ENCODE peak calls at places on chromosomes 12 and 14, in seven cellular contexts. I, O, M, W, K, Y and P are unnamed samples. For H3K27me3, the result is how much of the 10 kb centered on the place peaks cover.

GRCh38 chr12:131827961-131828534 is at the start of gene MMP17:
- DNase-seq in I (no peak), O (peak), M (no peak), W (peak), K (no peak), Y (peak), P (peak)

GRCh38 chr12:31922341-31923062 is 36.7 kb upstream of the RESF1 start:
- DNase-seq in I (no peak), O (no peak), M (no peak), W (no peak), K (no peak), Y (peak), P (no peak)

GRCh38 chr14:91089958-91090535 is 23.8 kb upstream of the DGLUCY start:
- DNase-seq in I (no peak), O (no peak), M (no peak), W (no peak), K (no peak), Y (no peak), P (no peak)

GRCh38 chr14:99732436-99733220 is 48.5 kb downstream of the CYP46A1 start:
- DNase-seq in I (no peak), O (no peak), M (peak), W (peak), K (no peak), Y (no peak), P (no peak)

GRCh38 chr12:459430-460258 is at the start of gene B4GALNT3:
- DNase-seq in I (peak), O (peak), M (peak), W (peak), K (peak), Y (peak), P (peak)

GRCh38 chr12:94242871-94243270 is 94.5 kb downstream of the PLXNC1 start:
- DNase-seq in I (no peak), O (no peak), M (peak), W (peak), K (no peak), Y (no peak), P (no peak)

GRCh38 chr14:50816419-50817047 is 14.4 kb downstream of the NIN start:
- DNase-seq in I (no peak), O (no peak), M (peak), W (no peak), K (no peak), Y (no peak), P (no peak)

GRCh38 chr12:53700567-53700966 is 24.7 kb upstream of the ATP5MC2 start:
- DNase-seq in I (no peak), O (no peak), M (no peak), W (no peak), K (no peak), Y (peak), P (no peak)

GRCh38 chr12:457676-458075 is 2.1 kb upstream of the B4GALNT3 start:
- DNase-seq in I (no peak), O (no peak), M (no peak), W (no peak), K (no peak), Y (peak), P (no peak)

GRCh38 chr14:85528080-85528881 is 1.7 kb upstream of the FLRT2 start:
- DNase-seq in I (peak), O (no peak), M (no peak), W (peak), K (no peak), Y (peak), P (peak)

GRCh38 chr14:102872020-102872419 is 50.4 kb upstream of the AMN start:
- DNase-seq in I (no peak), O (no peak), M (no peak), W (no peak), K (no peak), Y (no peak), P (no peak)

GRCh38 chr12:32039917-32040575 is 66.6 kb upstream of the BICD1 start:
- DNase-seq in I (no peak), O (no peak), M (no peak), W (peak), K (no peak), Y (no peak), P (peak)

GRCh38 chr12:11895421-11896064 is 175.2 kb upstream of the BCL2L14 start:
- DNase-seq in I (no peak), O (no peak), M (no peak), W (peak), K (no peak), Y (no peak), P (no peak)

DNA sequence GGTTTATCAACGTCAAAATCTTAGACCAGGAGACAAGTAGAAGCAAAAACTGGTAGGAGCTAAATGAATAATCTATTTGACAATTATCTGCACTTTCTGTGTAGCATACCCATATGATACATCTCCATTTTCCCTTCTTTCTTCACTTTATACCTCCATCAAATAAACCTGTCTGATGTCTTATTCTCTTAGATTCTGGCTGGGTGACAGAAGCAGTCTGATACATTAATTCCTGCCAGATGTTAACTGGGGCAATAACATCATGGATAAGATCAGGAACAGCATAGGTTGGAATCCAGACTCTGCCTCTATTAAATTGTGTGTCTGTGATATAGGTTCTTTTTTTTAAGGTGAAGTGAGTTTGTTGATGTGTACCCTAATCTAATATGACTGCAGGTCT is 11.7 kb upstream of the RERG start:
- DNase-seq in I (no peak), O (no peak), M (no peak), W (no peak), K (no peak), Y (no peak), P (no peak)
- H3K27me3 ChIP-seq in I (under half), O (under half), M (under half), W (under half), K (under half), Y (under half), P (under half)

GRCh38 chr12:113612076-113612728 is 140.5 kb upstream of the LHX5 start:
- DNase-seq in I (no peak), O (no peak), M (no peak), W (no peak), K (no peak), Y (no peak), P (peak)

GRCh38 chr12:113611652-113612051 is 140.0 kb upstream of the LHX5 start:
- DNase-seq in I (no peak), O (no peak), M (no peak), W (no peak), K (no peak), Y (no peak), P (no peak)

GRCh38 chr12:113609692-113610469 is 138.2 kb upstream of the LHX5 start:
- DNase-seq in I (no peak), O (no peak), M (no peak), W (peak), K (no peak), Y (no peak), P (peak)

GRCh38 chr12:113610698-113611097 is 139.0 kb upstream of the LHX5 start:
- DNase-seq in I (no peak), O (no peak), M (no peak), W (peak), K (no peak), Y (no peak), P (peak)

GRCh38 chr12:113613414-113613813 is 141.7 kb upstream of the LHX5 start:
- DNase-seq in I (no peak), O (no peak), M (no peak), W (no peak), K (no peak), Y (no peak), P (no peak)
- H3K27me3 ChIP-seq in I (under half), O (under half), M (under half), W (under half), K (under half), Y (half or more), P (under half)

DNA sequence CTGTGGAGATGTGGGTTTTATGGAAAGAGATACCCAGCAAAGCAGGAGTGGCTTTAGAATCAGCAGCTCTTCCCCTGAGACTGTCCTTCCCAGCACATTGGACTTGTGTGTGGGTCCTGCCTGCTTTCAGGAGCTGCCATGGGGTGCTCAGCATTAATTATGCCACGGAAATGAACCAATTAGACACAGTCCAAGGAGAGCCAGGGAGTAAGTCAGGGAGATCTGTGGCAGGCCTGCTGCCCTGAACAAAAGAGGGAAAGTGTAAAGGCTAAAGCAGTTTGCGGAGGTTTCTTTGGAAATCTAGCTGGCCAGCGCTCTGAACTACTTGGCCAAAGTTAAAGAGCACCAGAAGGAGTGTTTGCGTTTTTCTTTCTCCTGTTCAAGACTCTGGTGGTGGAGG is 65.7 kb upstream of the SRSF5 start:
- DNase-seq in I (no peak), O (no peak), M (no peak), W (no peak), K (no peak), Y (no peak), P (no peak)
- H3K27me3 ChIP-seq in I (under half), O (under half), M (under half), W (under half), K (under half), Y (under half), P (under half)

GRCh38 chr12:119594399-119594730 is 791 bp downstream of the TMEM233 start:
- DNase-seq in I (no peak), O (no peak), M (no peak), W (peak), K (no peak), Y (no peak), P (no peak)

GRCh38 chr12:119593578-119594398 is at the start of gene TMEM233:
- DNase-seq in I (no peak), O (no peak), M (peak), W (peak), K (no peak), Y (no peak), P (peak)

GRCh38 chr12:119598159-119598558 is 4.6 kb downstream of the TMEM233 start:
- DNase-seq in I (no peak), O (no peak), M (no peak), W (no peak), K (no peak), Y (no peak), P (no peak)

GRCh38 chr12:119592232-119592631 is 1.3 kb upstream of the TMEM233 start:
- DNase-seq in I (no peak), O (no peak), M (no peak), W (no peak), K (no peak), Y (peak), P (no peak)

DNA sequence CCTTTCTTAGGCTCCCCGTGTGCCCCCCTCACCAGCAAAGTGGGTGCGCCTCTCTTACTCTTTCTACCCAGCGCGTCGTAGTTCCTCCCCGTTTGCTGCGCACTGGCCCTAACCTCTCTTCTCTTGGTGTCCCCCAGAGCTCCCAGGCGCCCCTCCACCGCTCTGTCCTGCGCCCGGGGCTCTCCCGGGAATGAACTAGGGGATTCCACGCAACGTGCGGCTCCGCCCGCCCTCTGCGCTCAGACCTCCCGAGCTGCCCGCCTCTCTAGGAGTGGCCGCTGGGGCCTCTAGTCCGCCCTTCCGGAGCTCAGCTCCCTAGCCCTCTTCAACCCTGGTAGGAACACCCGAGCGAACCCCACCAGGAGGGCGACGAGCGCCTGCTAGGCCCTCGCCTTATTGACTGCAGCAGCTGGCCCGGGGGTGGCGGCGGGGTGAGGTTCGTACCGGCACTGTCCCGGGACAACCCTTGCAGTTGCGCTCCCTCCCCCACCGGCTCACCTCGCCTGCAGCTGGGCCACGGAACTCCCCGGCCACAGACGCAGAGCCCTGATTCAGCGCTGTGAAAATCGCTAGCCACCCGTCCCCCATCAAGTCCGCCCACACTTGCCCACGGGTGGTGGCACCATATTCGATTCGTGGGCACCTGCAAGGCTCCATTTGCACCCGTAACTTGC is 1.3 kb downstream of the TMEM233 start:
- DNase-seq in I (no peak), O (no peak), M (peak), W (peak), K (no peak), Y (no peak), P (peak)
- H3K27me3 ChIP-seq in I (under half), O (under half), M (under half), W (half or more), K (under half), Y (half or more), P (under half)

GRCh38 chr14:105411017-105411941 is 8.3 kb upstream of the MTA1 start:
- DNase-seq in I (no peak), O (no peak), M (no peak), W (peak), K (no peak), Y (peak), P (peak)
- H3K27me3 ChIP-seq in I (under half), O (under half), M (under half), W (half or more), K (under half), Y (under half), P (under half)

GRCh38 chr12:114686421-114687268 is 2.7 kb upstream of the TBX3 start:
- DNase-seq in I (no peak), O (no peak), M (no peak), W (peak), K (no peak), Y (no peak), P (peak)

GRCh38 chr12:114688256-114688845 is 4.4 kb upstream of the TBX3 start:
- DNase-seq in I (no peak), O (no peak), M (no peak), W (peak), K (no peak), Y (no peak), P (peak)

GRCh38 chr12:114687802-114688201 is 3.8 kb upstream of the TBX3 start:
- DNase-seq in I (no peak), O (no peak), M (no peak), W (peak), K (no peak), Y (no peak), P (peak)

GRCh38 chr12:114685869-114686268 is 1.9 kb upstream of the TBX3 start:
- DNase-seq in I (no peak), O (no peak), M (no peak), W (peak), K (no peak), Y (no peak), P (peak)

GRCh38 chr12:114687269-114687605 is 3.3 kb upstream of the TBX3 start:
- DNase-seq in I (no peak), O (no peak), M (no peak), W (no peak), K (no peak), Y (no peak), P (no peak)
- H3K27me3 ChIP-seq in I (under half), O (under half), M (under half), W (half or more), K (half or more), Y (under half), P (half or more)

GRCh38 chr14:33704486-33704885 is 246.4 kb downstream of the EGLN3 start:
- DNase-seq in I (no peak), O (no peak), M (no peak), W (no peak), K (no peak), Y (no peak), P (no peak)
- H3K27me3 ChIP-seq in I (under half), O (under half), M (under half), W (under half), K (under half), Y (under half), P (under half)

GRCh38 chr12:102964872-102965271 is 7.4 kb downstream of the ASCL1 start:
- DNase-seq in I (no peak), O (no peak), M (no peak), W (peak), K (no peak), Y (no peak), P (peak)
- H3K27me3 ChIP-seq in I (under half), O (half or more), M (under half), W (half or more), K (under half), Y (half or more), P (half or more)

DNA sequence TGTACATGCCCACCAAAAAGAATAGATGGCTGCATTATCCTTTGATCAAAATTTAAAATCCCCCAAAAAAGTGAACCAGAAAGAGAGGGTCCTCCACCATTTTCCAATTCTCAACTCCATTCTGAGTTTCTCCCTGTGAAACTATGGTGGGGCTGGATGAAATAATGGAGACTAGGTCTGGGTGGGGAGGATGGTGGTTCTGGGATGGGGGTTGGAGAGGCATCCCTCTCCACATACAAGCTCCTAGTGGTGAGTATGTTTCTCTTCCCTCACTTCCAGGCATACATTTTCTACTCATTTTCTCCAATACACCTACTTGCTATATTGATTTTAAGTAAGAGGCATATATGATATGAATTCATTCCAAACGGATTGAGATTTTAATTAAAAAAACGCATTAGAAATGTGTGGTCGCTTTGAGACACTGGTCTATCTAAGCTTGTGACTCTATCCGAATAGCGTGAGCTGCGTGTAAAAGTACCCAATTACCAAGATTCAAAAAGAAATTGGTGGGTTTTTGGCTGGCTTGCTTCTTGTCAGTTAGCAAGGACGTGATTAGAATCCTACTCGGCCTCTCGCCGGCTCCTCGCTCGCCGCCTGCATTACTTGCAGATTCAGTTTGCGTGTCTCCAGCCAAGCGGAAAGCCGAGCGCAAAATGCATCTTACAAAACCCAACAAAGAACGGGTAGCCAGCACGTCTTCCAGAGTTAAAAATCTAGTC is 3.5 kb downstream of the ASCL1 start:
- DNase-seq in I (no peak), O (no peak), M (no peak), W (peak), K (no peak), Y (no peak), P (peak)
- H3K27me3 ChIP-seq in I (under half), O (half or more), M (under half), W (half or more), K (under half), Y (half or more), P (half or more)